ENCODE peak calls at places on chromosomes 11 and 22, in four cellular contexts. L, K, G and T are unnamed samples.

GRCh38 chr22:11613898-11614755 is 3913.9 kb upstream of the OR11H1 start:
- DNase-seq in L (no peak), K (no peak), G (no peak), T (no peak)

GRCh38 chr11:10899542-10899830 is 41.6 kb upstream of the ZBED5 start:
- DNase-seq in L (no peak), K (no peak), G (no peak), T (no peak)

GRCh38 chr11:38460901-38461300 is 1862.9 kb upstream of the RAG2 start:
- DNase-seq in L (peak; percentile 1), K (peak; percentile 96), G (peak; percentile 26), T (peak; percentile 81)

GRCh38 chr11:10885703-10886363 is 28.0 kb upstream of the ZBED5 start:
- DNase-seq in L (no peak), K (peak; percentile 84), G (no peak), T (peak; percentile 77)

GRCh38 chr11:67352546-67353316 is 615 bp downstream of the POLD4 start:
- DNase-seq in L (no peak), K (no peak), G (no peak), T (no peak)

GRCh38 chr11:111303476-111303875 is 5.1 kb downstream of the POU2AF3 start:
- DNase-seq in L (peak; percentile 65), K (no peak), G (no peak), T (no peak)

GRCh38 chr22:17780116-17780740 is 6.0 kb upstream of the BID start:
- DNase-seq in L (no peak), K (no peak), G (no peak), T (no peak)

GRCh38 chr11:119175493-119176077 is 7.1 kb downstream of the NLRX1 start:
- DNase-seq in L (peak; percentile 31), K (peak; percentile 33), G (peak; percentile 38), T (no peak)

GRCh38 chr11:71532016-71532610 is 5.0 kb downstream of the KRTAP5-7 start:
- DNase-seq in L (no peak), K (no peak), G (no peak), T (no peak)

GRCh38 chr11:10792385-10793068 is 16.2 kb downstream of the EIF4G2 start:
- DNase-seq in L (no peak), K (peak; percentile 64), G (peak; percentile 84), T (no peak)

GRCh38 chr11:78424334-78425270 is 7.0 kb upstream of the GAB2 start:
- DNase-seq in L (no peak), K (no peak), G (no peak), T (no peak)

GRCh38 chr11:125923012-125923579 is 18.8 kb downstream of the DDX25 start:
- DNase-seq in L (peak; percentile 30), K (peak; percentile 67), G (peak; percentile 30), T (no peak)

GRCh38 chr22:49676783-49677494 is 150.7 kb downstream of the BRD1 start:
- DNase-seq in L (no peak), K (no peak), G (no peak), T (no peak)

GRCh38 chr11:43984519-43985385 is 42.3 kb downstream of the C11orf96 start:
- DNase-seq in L (no peak), K (no peak), G (no peak), T (no peak)

GRCh38 chr11:63567044-63567840 is 4.1 kb upstream of the PLAAT2 start:
- DNase-seq in L (no peak), K (peak; percentile 86), G (peak; percentile 45), T (no peak)

GRCh38 chr11:235180-235997 is 753 bp downstream of the SIRT3 start:
- DNase-seq in L (no peak), K (peak; percentile 17), G (no peak), T (no peak)

GRCh38 chr11:110431212-110432073 is 1.7 kb downstream of the FDX1 start:
- DNase-seq in L (no peak), K (peak; percentile 38), G (no peak), T (no peak)

GRCh38 chr22:44389181-44389580 is 76.4 kb upstream of the SHISAL1 start:
- DNase-seq in L (no peak), K (no peak), G (no peak), T (no peak)

GRCh38 chr11:118126082-118126838 is 26.4 kb downstream of the SCN4B start:
- DNase-seq in L (no peak), K (no peak), G (no peak), T (no peak)

GRCh38 chr11:74220376-74220775 is 49.3 kb downstream of the PPME1 start:
- DNase-seq in L (no peak), K (no peak), G (no peak), T (no peak)

GRCh38 chr22:22968366-22968765 is 80.8 kb downstream of the IGLL5 start:
- DNase-seq in L (no peak), K (no peak), G (no peak), T (no peak)

GRCh38 chr11:95379460-95379859 is 148.5 kb upstream of the SESN3 start:
- DNase-seq in L (no peak), K (no peak), G (no peak), T (no peak)

GRCh38 chr11:123580137-123580536 is 74.3 kb downstream of the SCN3B start:
- DNase-seq in L (no peak), K (no peak), G (no peak), T (no peak)

GRCh38 chr11:27213232-27213660 is 149.8 kb downstream of the CCDC34 start:
- DNase-seq in L (peak; percentile 49), K (peak; percentile 92), G (peak; percentile 23), T (no peak)

GRCh38 chr11:38089728-38090127 is 1491.7 kb upstream of the RAG2 start:
- DNase-seq in L (no peak), K (peak; percentile 14), G (no peak), T (no peak)

GRCh38 chr11:131954146-131954545 is 583.7 kb downstream of the NTM start:
- DNase-seq in L (no peak), K (no peak), G (no peak), T (no peak)

GRCh38 chr11:13207665-13208594 is 69.7 kb upstream of the BMAL1 start:
- DNase-seq in L (no peak), K (peak; percentile 87), G (no peak), T (peak; percentile 11)

GRCh38 chr11:65064847-65065240 is 6.5 kb upstream of the NAALADL1 start:
- DNase-seq in L (no peak), K (no peak), G (no peak), T (no peak)

GRCh38 chr11:81470446-81470845 is 1263.2 kb downstream of the FAM181B start:
- DNase-seq in L (no peak), K (no peak), G (no peak), T (no peak)

GRCh38 chr11:2582436-2582931 is 117.3 kb downstream of the KCNQ1OT1 start:
- DNase-seq in L (no peak), K (peak; percentile 41), G (no peak), T (peak; percentile 17)

GRCh38 chr22:45859231-45860161 is 117.5 kb downstream of the WNT7B start:
- DNase-seq in L (no peak), K (peak; percentile 38), G (no peak), T (no peak)

GRCh38 chr22:48118654-48119053 is 1356.2 kb downstream of the TBC1D22A start:
- DNase-seq in L (no peak), K (no peak), G (no peak), T (no peak)

GRCh38 chr22:38418589-38418988 is 36.4 kb downstream of the KCNJ4 start:
- DNase-seq in L (no peak), K (no peak), G (no peak), T (no peak)

GRCh38 chr11:67062526-67063373 is 6.1 kb downstream of the RHOD start:
- DNase-seq in L (no peak), K (no peak), G (peak; percentile 64), T (no peak)

GRCh38 chr11:9138612-9139579 is 47.5 kb upstream of the SCUBE2 start:
- DNase-seq in L (no peak), K (peak; percentile 93), G (peak; percentile 81), T (peak; percentile 88)

GRCh38 chr11:67347964-67348749 is 5.2 kb downstream of the POLD4 start:
- DNase-seq in L (no peak), K (no peak), G (no peak), T (no peak)